ENCODE peak calls at places on chromosomes 11 and 22, in nine cellular contexts. S is neural progenitor cell, P is PC-3, X is GM23248, Z is SK-N-SH, L is MM.1S, N is OCI-LY7, M is HCT116, A is hepatocyte. J is an unnamed sample.

GRCh38 chr11:101441747-101442146 is 142.1 kb downstream of the TRPC6 start:
- DNase-seq in N (no peak), A (no peak), S (no peak), P (peak), M (no peak), Z (no peak), L (no peak), X (no peak), J (no peak)

GRCh38 chr11:73376803-73377629 is 817 bp downstream of the RELT start:
- DNase-seq in X (peak), A (peak), S (peak), L (peak), Z (peak), M (peak), P (peak), N (peak), J (peak)

GRCh38 chr22:47736166-47737034 is 974.0 kb downstream of the TBC1D22A start:
- DNase-seq in X (no peak), A (no peak), Z (no peak), N (no peak), M (no peak), L (no peak), S (no peak), P (peak), J (no peak)

GRCh38 chr11:35144811-35145210 is 5.8 kb downstream of the CD44 start:
- DNase-seq in N (no peak), Z (no peak), M (no peak), P (peak), X (peak), A (no peak), S (no peak), L (no peak), J (no peak)

GRCh38 chr11:76808996-76809395 is 25.8 kb downstream of the TSKU start:
- DNase-seq in L (no peak), P (no peak), Z (no peak), A (no peak), X (no peak), S (no peak), N (no peak), M (no peak), J (no peak)

GRCh38 chr11:33044281-33044680 is 4.9 kb downstream of the TCP11L1 start:
- DNase-seq in N (no peak), L (no peak), X (peak), M (no peak), A (no peak), P (peak), S (no peak), Z (no peak), J (no peak)

GRCh38 chr11:132959663-132960062 is 572.6 kb downstream of the OPCML start:
- DNase-seq in A (no peak), X (no peak), N (no peak), L (no peak), S (no peak), P (no peak), M (no peak), Z (no peak), J (no peak)

GRCh38 chr11:134008593-134008992 is 51.8 kb upstream of the IGSF9B start:
- DNase-seq in P (no peak), S (no peak), Z (no peak), A (peak), L (no peak), M (no peak), N (peak), X (no peak), J (no peak)

GRCh38 chr11:14942735-14943134 is 29.4 kb downstream of the CALCA start:
- DNase-seq in S (no peak), A (no peak), L (no peak), Z (no peak), M (no peak), N (no peak), P (no peak), X (no peak), J (no peak)

GRCh38 chr22:46287873-46288751 is 8.6 kb upstream of the GTSE1 start:
- DNase-seq in M (no peak), N (peak), X (no peak), Z (no peak), A (no peak), L (peak), P (no peak), S (no peak), J (no peak)

GRCh38 chr22:49954354-49954753 is 6.2 kb upstream of the PIM3 start:
- DNase-seq in M (no peak), P (no peak), Z (no peak), A (no peak), N (no peak), L (no peak), X (no peak), S (no peak), J (no peak)

GRCh38 chr11:124763156-124763947 is 1.3 kb upstream of the ESAM start:
- DNase-seq in A (peak), M (peak), X (peak), L (peak), Z (peak), N (peak), P (peak), S (peak), J (peak)

GRCh38 chr11:124897681-124898680 is at the start of gene ROBO4:
- DNase-seq in Z (peak), X (peak), A (no peak), P (peak), S (no peak), L (no peak), N (no peak), M (peak), J (no peak)

GRCh38 chr11:115222218-115222862 is 281.9 kb downstream of the CADM1 start:
- DNase-seq in M (no peak), X (peak), S (peak), A (no peak), P (peak), Z (no peak), L (peak), N (peak), J (peak)
- TF ChIP-seq EZH2phosphoT487 in M (no peak), X (no peak), S (no peak), A (no peak), P (no peak), Z (no peak), L (no peak), N (no peak), J (no peak)

GRCh38 chr11:78216571-78217287 is 28.0 kb downstream of the USP35 start:
- DNase-seq in M (no peak), S (no peak), X (peak), P (peak), A (no peak), L (no peak), N (no peak), Z (no peak), J (no peak)
- TF ChIP-seq EZH2phosphoT487 in M (no peak), S (no peak), X (no peak), P (no peak), A (no peak), L (no peak), N (no peak), Z (no peak), J (no peak)

DNA sequence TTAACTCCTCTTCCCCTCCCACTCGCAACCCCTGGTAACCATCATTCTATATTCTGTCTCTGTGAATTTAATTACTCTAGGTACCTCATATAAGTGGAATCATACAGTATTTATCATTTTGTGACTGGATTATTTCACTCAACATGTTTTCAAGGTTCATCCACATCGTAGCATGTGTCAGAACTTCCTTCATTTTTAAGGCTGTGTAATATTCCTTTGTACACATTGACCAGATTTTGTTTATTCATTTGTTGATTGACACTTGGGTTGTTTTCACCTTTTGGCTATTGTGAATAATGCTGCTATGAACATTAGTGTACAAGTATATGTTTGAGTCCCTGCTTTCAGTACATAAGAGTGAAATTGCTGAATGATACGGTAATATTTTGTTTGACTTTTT is 2.7 kb upstream of the GNB1L start:
- DNase-seq in P (no peak), X (no peak), A (no peak), Z (no peak), S (no peak), L (no peak), M (no peak), N (no peak), J (no peak)
- TF ChIP-seq EZH2phosphoT487 in P (no peak), X (no peak), A (no peak), Z (no peak), S (no peak), L (no peak), M (no peak), N (no peak), J (no peak)

DNA sequence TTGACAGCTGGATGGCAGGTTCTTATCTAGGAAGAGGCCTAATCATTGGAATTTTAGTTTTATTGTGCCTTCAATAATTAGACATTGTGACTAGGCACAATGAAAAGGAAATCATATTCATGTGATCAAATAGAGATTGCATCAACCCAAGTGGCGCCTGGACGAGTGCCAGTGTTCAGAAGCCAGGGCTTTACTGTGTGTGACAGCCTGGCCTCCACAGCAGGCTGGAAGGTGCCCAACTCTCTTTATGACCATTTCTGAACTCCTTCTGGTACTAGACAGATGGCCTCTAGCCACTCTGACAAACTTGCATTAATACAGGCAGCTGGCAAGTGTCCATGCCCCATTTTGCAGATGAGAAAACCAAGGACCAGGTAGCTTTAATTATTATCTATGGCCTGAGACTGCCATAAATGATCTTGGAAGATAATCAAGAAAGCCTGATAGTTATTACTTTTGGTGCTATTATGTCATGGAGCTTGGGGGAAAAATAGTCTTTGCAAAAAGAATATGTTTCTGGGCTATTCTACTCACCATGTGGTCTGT is 8.3 kb upstream of the POU2AF1 start:
- DNase-seq in S (no peak), N (no peak), P (no peak), X (no peak), A (no peak), M (no peak), Z (peak), L (no peak), J (no peak)
- TF ChIP-seq EZH2phosphoT487 in S (no peak), N (no peak), P (no peak), X (no peak), A (no peak), M (no peak), Z (no peak), L (no peak), J (no peak)

DNA sequence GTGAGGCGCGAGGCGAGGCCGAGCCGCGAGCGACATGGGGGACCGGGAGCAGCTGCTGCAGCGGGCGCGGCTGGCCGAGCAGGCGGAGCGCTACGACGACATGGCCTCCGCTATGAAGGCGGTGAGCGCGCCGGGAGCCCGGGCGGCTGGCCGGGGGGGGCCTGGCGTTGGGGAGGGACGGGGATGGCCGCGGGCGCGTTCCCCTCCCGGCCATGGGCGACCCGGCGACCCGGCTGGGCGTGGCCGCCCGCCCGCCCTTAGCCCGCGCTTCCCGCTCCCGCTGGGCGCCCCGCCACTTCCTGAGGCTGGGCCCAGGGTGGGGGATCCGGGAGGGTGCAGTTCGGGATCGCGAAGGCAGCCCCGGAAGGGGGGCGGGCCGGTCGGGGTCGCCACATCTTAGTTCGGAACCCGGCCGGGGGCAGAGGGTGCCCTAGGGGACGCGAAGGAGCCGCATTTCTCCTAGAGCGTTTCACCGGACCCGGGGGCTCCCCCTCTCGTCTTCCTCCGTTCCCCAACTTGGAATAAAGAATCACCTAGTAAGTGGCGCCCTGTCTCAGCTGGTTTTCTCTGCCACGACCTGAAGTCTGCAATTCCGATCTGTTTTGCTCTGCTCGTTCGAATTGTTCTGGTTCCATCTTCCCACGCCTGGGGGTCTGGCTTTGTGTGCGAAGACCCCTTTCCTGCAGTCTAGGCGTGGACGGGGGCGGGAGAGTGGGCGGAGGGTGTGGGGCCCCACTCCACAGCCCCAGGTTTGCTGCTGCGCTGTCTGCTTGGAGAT is 554 bp downstream of the YWHAH start:
- DNase-seq in N (peak), M (no peak), X (peak), L (peak), S (no peak), A (peak), Z (peak), P (peak), J (peak)
- TF ChIP-seq EZH2phosphoT487 in N (no peak), M (no peak), X (no peak), L (no peak), S (no peak), A (no peak), Z (no peak), P (no peak), J (no peak)

GRCh38 chr11:46127150-46127638 is 5.9 kb upstream of the PHF21A start:
- DNase-seq in Z (peak), L (peak), P (peak), N (peak), A (no peak), S (peak), X (peak), M (peak), J (peak)
- TF ChIP-seq EZH2phosphoT487 in Z (no peak), L (no peak), P (no peak), N (no peak), A (no peak), S (no peak), X (no peak), M (no peak), J (no peak)

DNA sequence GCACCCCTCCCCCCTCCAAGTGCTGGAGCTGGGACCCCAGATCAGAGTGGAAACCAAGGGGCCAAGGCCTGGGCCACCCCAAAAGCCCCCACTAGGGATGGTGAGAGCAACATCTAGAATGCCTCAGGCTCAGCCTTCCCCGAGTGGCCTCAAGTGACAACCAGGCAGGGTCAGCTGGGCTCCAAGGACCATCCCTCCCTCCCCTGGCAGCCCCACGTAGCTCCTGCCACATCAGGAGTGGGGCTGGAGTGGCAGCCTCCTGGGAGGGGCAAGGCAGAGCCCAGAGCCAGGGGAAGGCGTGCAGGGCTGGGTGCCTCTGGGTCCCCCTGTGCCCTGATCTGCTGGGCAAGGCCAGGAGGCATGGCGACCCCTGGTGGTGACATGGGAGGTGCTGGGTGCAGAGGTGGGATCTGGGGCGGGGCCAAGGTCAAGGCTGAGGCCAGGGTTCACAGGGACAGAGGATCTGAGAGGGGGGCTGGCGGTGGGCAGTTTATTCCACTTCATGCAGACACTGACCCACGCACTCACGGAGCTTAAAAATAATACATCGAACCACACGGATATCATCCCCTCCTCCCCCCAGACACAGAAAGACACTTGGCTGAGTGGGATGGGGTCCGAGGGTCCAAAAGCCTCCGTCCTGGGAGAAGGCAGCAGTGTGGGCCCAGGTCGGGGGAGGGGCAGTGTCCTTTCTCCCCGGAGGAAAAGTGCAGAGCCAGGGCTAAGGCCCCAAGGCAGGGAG is 15.8 kb upstream of the EHD1 start:
- DNase-seq in P (peak), S (peak), M (no peak), Z (peak), A (peak), N (peak), X (peak), L (peak), J (peak)
- TF ChIP-seq EZH2phosphoT487 in P (no peak), S (no peak), M (no peak), Z (no peak), A (no peak), N (no peak), X (no peak), L (no peak), J (no peak)